ENCODE peak calls at places on chromosomes 11 and 22, in eight cellular contexts. E, Z, P, G, Y, V, K and R are unnamed samples.

GRCh38 chr22:46128606-46129005 is 21.7 kb upstream of the PPARA start:
- DNase-seq in V (no peak), K (no peak), G (no peak), P (no peak), Z (no peak), Y (no peak), E (no peak), R (no peak)

GRCh38 chr11:117299351-117300300 is 8.5 kb downstream of the BACE1-AS start:
- DNase-seq in E (no peak), G (no peak), V (no peak), Z (no peak), Y (no peak), P (no peak), K (no peak), R (no peak)

GRCh38 chr11:17526326-17526725 is 17.9 kb downstream of the USH1C start:
- DNase-seq in K (no peak), Z (no peak), P (no peak), Y (no peak), G (no peak), E (no peak), V (no peak), R (no peak)

GRCh38 chr22:20567993-20568417 is 60.6 kb downstream of the MED15 start:
- DNase-seq in Z (no peak), P (no peak), V (no peak), Y (no peak), K (no peak), G (no peak), E (no peak), R (no peak)

GRCh38 chr22:40310081-40310770 is 36.1 kb upstream of the ADSL start:
- DNase-seq in Y (no peak), V (peak), P (no peak), Z (no peak), G (no peak), E (no peak), K (no peak), R (no peak)

GRCh38 chr11:75314771-75315438 is 36.6 kb downstream of the ARRB1 start:
- DNase-seq in G (no peak), V (no peak), E (no peak), K (no peak), Y (no peak), P (no peak), Z (no peak), R (no peak)

GRCh38 chr11:44775366-44776356 is 48.9 kb downstream of the TSPAN18 start:
- DNase-seq in P (peak), E (peak), Z (peak), Y (peak), G (peak), V (peak), K (peak), R (peak)

GRCh38 chr11:84140386-84141169 is 854.4 kb upstream of the CCDC90B start:
- DNase-seq in P (no peak), V (no peak), Y (no peak), K (no peak), G (no peak), E (no peak), Z (no peak), R (no peak)

GRCh38 chr11:88799749-88800500 is 265.9 kb downstream of the GRM5 start:
- DNase-seq in V (no peak), E (no peak), G (no peak), Y (no peak), K (no peak), Z (no peak), P (no peak), R (no peak)

GRCh38 chr11:108616549-108616948 is 23.0 kb upstream of the EXPH5 start:
- DNase-seq in Z (no peak), G (no peak), P (no peak), K (peak), E (no peak), Y (no peak), V (peak), R (no peak)

GRCh38 chr11:69645801-69646492 is 5.0 kb downstream of the CCND1 start:
- DNase-seq in Z (no peak), E (no peak), K (no peak), P (no peak), Y (no peak), V (no peak), G (no peak), R (no peak)

GRCh38 chr11:79028214-79028613 is 412.6 kb downstream of the TENM4 start:
- DNase-seq in P (no peak), G (no peak), Z (no peak), E (no peak), K (no peak), Y (no peak), V (no peak), R (no peak)

GRCh38 chr11:132187391-132187790 is 817.0 kb downstream of the NTM start:
- DNase-seq in K (no peak), V (no peak), Z (no peak), Y (no peak), G (no peak), P (no peak), E (no peak), R (no peak)

GRCh38 chr11:82533628-82534353 is 199.9 kb downstream of the FAM181B start:
- DNase-seq in Y (no peak), V (no peak), Z (no peak), K (no peak), P (no peak), G (no peak), E (no peak), R (no peak)

GRCh38 chr11:119578466-119579220 is 150.4 kb downstream of the NECTIN1 start:
- DNase-seq in G (no peak), Z (no peak), E (no peak), P (no peak), Y (no peak), K (no peak), V (no peak), R (peak)

GRCh38 chr22:41480397-41480735 is 11.4 kb downstream of the ACO2 start:
- DNase-seq in Z (no peak), P (no peak), E (no peak), Y (no peak), K (no peak), V (no peak), G (no peak), R (no peak)

GRCh38 chr11:134367781-134368180 is 36.0 kb downstream of the GLB1L2 start:
- DNase-seq in Y (no peak), Z (no peak), E (no peak), K (no peak), G (no peak), P (no peak), V (no peak), R (no peak)

GRCh38 chr22:41290262-41291221 is 4.6 kb upstream of the RANGAP1 start:
- DNase-seq in E (no peak), G (no peak), K (peak), V (peak), Y (no peak), P (no peak), Z (no peak), R (no peak)

GRCh38 chr22:40202225-40202944 is 24.7 kb downstream of the TNRC6B start:
- DNase-seq in K (no peak), P (no peak), Y (no peak), V (no peak), E (peak), Z (no peak), G (no peak), R (no peak)

GRCh38 chr22:35477911-35478582 is 62.6 kb upstream of the RASD2 start:
- DNase-seq in G (peak), K (peak), Z (no peak), E (peak), P (no peak), V (peak), Y (no peak), R (peak)

GRCh38 chr11:23563591-23563990 is 703.3 kb upstream of the CCDC179 start:
- DNase-seq in K (no peak), G (no peak), Y (no peak), E (no peak), Z (no peak), V (no peak), P (no peak), R (no peak)